ENCODE peak calls at places on chromosomes 13 and 19, in ten cellular contexts. One of them, this sample, is unnamed.
A peak's percentile ranks its signal among the peaks of the same experiment; 100 is the strongest.

GRCh38 chr13:86870388-86870966 is 800.7 kb upstream of the SLITRK5 start:
- DNase-seq in stomach: no peak
- DNase-seq in SK-N-SH: peak; percentile 4
- DNase-seq in HepG2: peak; percentile 3
- DNase-seq in suprapubic skin: no peak
- DNase-seq in K562: no peak
- DNase-seq in esophagus muscularis mucosa: no peak
- DNase-seq in A549: no peak
- DNase-seq in ovary: no peak
- DNase-seq in transverse colon: no peak
- DNase-seq in this sample: no peak

GRCh38 chr13:32850311-32851052 is 165.7 kb upstream of the KL start:
- DNase-seq in stomach: no peak
- DNase-seq in SK-N-SH: no peak
- DNase-seq in HepG2: no peak
- DNase-seq in suprapubic skin: no peak
- DNase-seq in K562: no peak
- DNase-seq in esophagus muscularis mucosa: peak; percentile 77
- DNase-seq in A549: no peak
- DNase-seq in ovary: no peak
- DNase-seq in transverse colon: no peak
- DNase-seq in this sample: no peak

GRCh38 chr13:104389722-104390121 is 1323.5 kb upstream of the SLC10A2 start:
- DNase-seq in stomach: no peak
- DNase-seq in SK-N-SH: no peak
- DNase-seq in HepG2: peak; percentile 5
- DNase-seq in suprapubic skin: no peak
- DNase-seq in K562: no peak
- DNase-seq in esophagus muscularis mucosa: no peak
- DNase-seq in A549: no peak
- DNase-seq in ovary: no peak
- DNase-seq in transverse colon: no peak
- DNase-seq in this sample: no peak

GRCh38 chr13:95784161-95784880 is 107.4 kb downstream of the DNAJC3 start:
- DNase-seq in stomach: no peak
- DNase-seq in SK-N-SH: no peak
- DNase-seq in HepG2: peak; percentile 9
- DNase-seq in suprapubic skin: no peak
- DNase-seq in K562: no peak
- DNase-seq in esophagus muscularis mucosa: no peak
- DNase-seq in A549: peak; percentile 4
- DNase-seq in ovary: no peak
- DNase-seq in transverse colon: no peak
- DNase-seq in this sample: no peak

GRCh38 chr13:48773531-48774275 is 120.0 kb downstream of the CYSLTR2 start:
- DNase-seq in stomach: no peak
- DNase-seq in SK-N-SH: no peak
- DNase-seq in HepG2: no peak
- DNase-seq in suprapubic skin: no peak
- DNase-seq in K562: no peak
- DNase-seq in esophagus muscularis mucosa: peak; percentile 55
- DNase-seq in A549: no peak
- DNase-seq in ovary: no peak
- DNase-seq in transverse colon: no peak
- DNase-seq in this sample: no peak

GRCh38 chr19:1567116-1567847 is 843 bp downstream of the MEX3D start:
- DNase-seq in stomach: peak; percentile 45
- DNase-seq in SK-N-SH: peak; percentile 72
- DNase-seq in HepG2: no peak
- DNase-seq in suprapubic skin: no peak
- DNase-seq in K562: peak; percentile 55
- DNase-seq in esophagus muscularis mucosa: no peak
- DNase-seq in A549: no peak
- DNase-seq in ovary: peak; percentile 49
- DNase-seq in transverse colon: peak; percentile 47
- DNase-seq in this sample: no peak

GRCh38 chr13:41463823-41464602 is 6.7 kb downstream of the RGCC start:
- DNase-seq in stomach: no peak
- DNase-seq in SK-N-SH: no peak
- DNase-seq in HepG2: no peak
- DNase-seq in suprapubic skin: no peak
- DNase-seq in K562: peak; percentile 73
- DNase-seq in esophagus muscularis mucosa: no peak
- DNase-seq in A549: no peak
- DNase-seq in ovary: no peak
- DNase-seq in transverse colon: peak; percentile 20
- DNase-seq in this sample: no peak

GRCh38 chr13:112747256-112747655 is 57.4 kb downstream of the ATP11A start:
- DNase-seq in stomach: no peak
- DNase-seq in SK-N-SH: no peak
- DNase-seq in HepG2: no peak
- DNase-seq in suprapubic skin: no peak
- DNase-seq in K562: no peak
- DNase-seq in esophagus muscularis mucosa: no peak
- DNase-seq in A549: no peak
- DNase-seq in ovary: no peak
- DNase-seq in transverse colon: no peak
- DNase-seq in this sample: no peak

GRCh38 chr19:51185868-51186215 is 39.0 kb upstream of the CD33 start:
- DNase-seq in stomach: no peak
- DNase-seq in SK-N-SH: no peak
- DNase-seq in HepG2: no peak
- DNase-seq in suprapubic skin: no peak
- DNase-seq in K562: no peak
- DNase-seq in esophagus muscularis mucosa: no peak
- DNase-seq in A549: no peak
- DNase-seq in ovary: no peak
- DNase-seq in transverse colon: no peak
- DNase-seq in this sample: no peak

GRCh38 chr19:51185069-51185867 is 39.6 kb upstream of the CD33 start:
- DNase-seq in stomach: no peak
- DNase-seq in SK-N-SH: no peak
- DNase-seq in HepG2: no peak
- DNase-seq in suprapubic skin: no peak
- DNase-seq in K562: no peak
- DNase-seq in esophagus muscularis mucosa: no peak
- DNase-seq in A549: no peak
- DNase-seq in ovary: no peak
- DNase-seq in transverse colon: no peak
- DNase-seq in this sample: no peak

GRCh38 chr19:51187395-51188226 is 37.3 kb upstream of the CD33 start:
- DNase-seq in stomach: no peak
- DNase-seq in SK-N-SH: no peak
- DNase-seq in HepG2: no peak
- DNase-seq in suprapubic skin: no peak
- DNase-seq in K562: peak; percentile 53
- DNase-seq in esophagus muscularis mucosa: no peak
- DNase-seq in A549: no peak
- DNase-seq in ovary: no peak
- DNase-seq in transverse colon: no peak
- DNase-seq in this sample: no peak

GRCh38 chr19:51186323-51186722 is 38.6 kb upstream of the CD33 start:
- DNase-seq in stomach: no peak
- DNase-seq in SK-N-SH: no peak
- DNase-seq in HepG2: no peak
- DNase-seq in suprapubic skin: no peak
- DNase-seq in K562: no peak
- DNase-seq in esophagus muscularis mucosa: no peak
- DNase-seq in A549: no peak
- DNase-seq in ovary: no peak
- DNase-seq in transverse colon: no peak
- DNase-seq in this sample: no peak

DNA sequence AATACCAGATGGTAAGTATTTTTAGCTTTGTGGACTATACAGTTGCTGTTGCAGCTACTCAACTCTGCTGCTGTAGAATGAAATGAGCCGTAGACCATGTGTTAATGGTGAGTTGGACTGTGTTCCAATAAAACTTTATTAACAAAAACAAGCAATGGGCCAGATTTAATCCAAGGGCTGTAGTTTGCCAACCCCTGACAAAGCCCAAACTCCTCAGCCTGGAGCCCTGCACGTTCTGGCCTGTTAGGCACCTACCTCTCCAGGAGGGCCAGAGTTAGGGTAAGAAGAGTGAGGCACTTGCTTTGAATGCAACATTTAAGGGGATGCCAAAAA is 36.7 kb upstream of the CD33 start:
- DNase-seq in stomach: no peak
- DNase-seq in SK-N-SH: no peak
- DNase-seq in HepG2: no peak
- DNase-seq in suprapubic skin: no peak
- DNase-seq in K562: no peak
- DNase-seq in esophagus muscularis mucosa: no peak
- DNase-seq in A549: no peak
- DNase-seq in ovary: no peak
- DNase-seq in transverse colon: no peak
- DNase-seq in this sample: no peak
- TF ChIP-seq EP300 in stomach: no peak
- TF ChIP-seq EP300 in SK-N-SH: no peak
- TF ChIP-seq EP300 in HepG2: no peak
- TF ChIP-seq EP300 in suprapubic skin: no peak
- TF ChIP-seq EP300 in K562: no peak
- TF ChIP-seq EP300 in esophagus muscularis mucosa: no peak
- TF ChIP-seq EP300 in A549: no peak
- TF ChIP-seq EP300 in ovary: no peak
- TF ChIP-seq EP300 in transverse colon: no peak
- TF ChIP-seq EP300 in this sample: no peak

DNA sequence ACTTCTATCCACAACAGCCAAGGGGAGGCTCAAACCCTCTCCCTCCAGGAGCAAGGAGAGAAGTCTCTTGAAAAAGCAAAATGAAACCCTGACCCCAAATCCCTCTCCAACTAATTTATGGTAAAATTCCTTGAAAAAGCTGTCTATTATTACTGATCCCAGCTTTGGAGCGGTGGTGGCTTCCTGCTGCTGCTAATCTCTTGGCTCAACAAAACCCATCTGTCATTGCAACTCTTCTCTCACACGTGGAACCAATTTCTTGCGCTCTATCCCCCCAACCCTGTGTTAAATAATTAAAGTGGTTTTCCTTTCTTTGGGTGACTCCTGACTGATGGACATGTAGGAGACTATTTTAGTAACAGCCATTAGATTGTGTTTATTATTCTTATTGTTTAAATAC is 64.1 kb upstream of the OXGR1 start:
- DNase-seq in stomach: no peak
- DNase-seq in SK-N-SH: no peak
- DNase-seq in HepG2: no peak
- DNase-seq in suprapubic skin: no peak
- DNase-seq in K562: no peak
- DNase-seq in esophagus muscularis mucosa: no peak
- DNase-seq in A549: no peak
- DNase-seq in ovary: no peak
- DNase-seq in transverse colon: no peak
- DNase-seq in this sample: no peak
- H3K4me3 ChIP-seq in stomach: no peak overlapping the region
- H3K4me3 ChIP-seq in SK-N-SH: no peak overlapping the region
- H3K4me3 ChIP-seq in HepG2: no peak overlapping the region
- H3K4me3 ChIP-seq in suprapubic skin: no peak overlapping the region
- H3K4me3 ChIP-seq in K562: no peak overlapping the region
- H3K4me3 ChIP-seq in esophagus muscularis mucosa: no peak overlapping the region
- H3K4me3 ChIP-seq in A549: no peak overlapping the region
- H3K4me3 ChIP-seq in ovary: no peak overlapping the region
- H3K4me3 ChIP-seq in transverse colon: no peak overlapping the region
- H3K4me3 ChIP-seq in this sample: no peak overlapping the region

GRCh38 chr13:109954441-109954840 is 168.1 kb upstream of the IRS2 start:
- DNase-seq in stomach: no peak
- DNase-seq in SK-N-SH: no peak
- DNase-seq in HepG2: no peak
- DNase-seq in suprapubic skin: no peak
- DNase-seq in K562: no peak
- DNase-seq in esophagus muscularis mucosa: peak; percentile 91
- DNase-seq in A549: no peak
- DNase-seq in ovary: no peak
- DNase-seq in transverse colon: no peak
- DNase-seq in this sample: no peak

GRCh38 chr13:109951491-109951890 is 165.1 kb upstream of the IRS2 start:
- DNase-seq in stomach: no peak
- DNase-seq in SK-N-SH: no peak
- DNase-seq in HepG2: no peak
- DNase-seq in suprapubic skin: no peak
- DNase-seq in K562: no peak
- DNase-seq in esophagus muscularis mucosa: no peak
- DNase-seq in A549: no peak
- DNase-seq in ovary: no peak
- DNase-seq in transverse colon: no peak
- DNase-seq in this sample: no peak

GRCh38 chr13:109945206-109945960 is 159.0 kb upstream of the IRS2 start:
- DNase-seq in stomach: no peak
- DNase-seq in SK-N-SH: no peak
- DNase-seq in HepG2: no peak
- DNase-seq in suprapubic skin: no peak
- DNase-seq in K562: no peak
- DNase-seq in esophagus muscularis mucosa: peak; percentile 53
- DNase-seq in A549: no peak
- DNase-seq in ovary: no peak
- DNase-seq in transverse colon: no peak
- DNase-seq in this sample: no peak

DNA sequence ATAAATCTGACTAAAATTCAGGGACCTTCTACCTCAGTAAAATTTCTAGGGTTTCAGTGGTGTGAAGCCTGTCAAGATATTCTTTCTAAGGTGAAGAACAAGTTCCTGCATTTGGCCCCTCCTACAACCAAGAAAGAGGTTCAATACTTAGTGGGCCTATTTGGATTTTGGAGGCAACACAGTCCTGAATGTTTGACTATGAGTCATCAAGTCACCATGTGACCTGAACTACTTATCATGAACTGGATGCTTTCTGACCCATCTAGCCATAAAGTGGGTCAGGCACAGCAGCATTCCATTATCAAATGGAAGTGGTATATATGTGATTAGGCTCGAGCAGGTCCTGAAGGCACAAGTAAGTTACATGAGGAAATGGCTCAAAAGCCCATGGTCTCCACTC is 163.0 kb upstream of the IRS2 start:
- DNase-seq in stomach: no peak
- DNase-seq in SK-N-SH: no peak
- DNase-seq in HepG2: no peak
- DNase-seq in suprapubic skin: no peak
- DNase-seq in K562: no peak
- DNase-seq in esophagus muscularis mucosa: peak; percentile 55
- DNase-seq in A549: no peak
- DNase-seq in ovary: no peak
- DNase-seq in transverse colon: no peak
- DNase-seq in this sample: no peak
- H3K4me1 ChIP-seq in stomach: no peaks in the 10 kb centered on the region
- H3K4me1 ChIP-seq in SK-N-SH: no peaks in the 10 kb centered on the region
- H3K4me1 ChIP-seq in HepG2: no peaks in the 10 kb centered on the region
- H3K4me1 ChIP-seq in suprapubic skin: no peaks in the 10 kb centered on the region
- H3K4me1 ChIP-seq in K562: no peaks in the 10 kb centered on the region
- H3K4me1 ChIP-seq in esophagus muscularis mucosa: no peaks in the 10 kb centered on the region
- H3K4me1 ChIP-seq in A549: no peaks in the 10 kb centered on the region
- H3K4me1 ChIP-seq in ovary: no peaks in the 10 kb centered on the region
- H3K4me1 ChIP-seq in transverse colon: no peaks in the 10 kb centered on the region
- H3K4me1 ChIP-seq in this sample: no peaks in the 10 kb centered on the region

DNA sequence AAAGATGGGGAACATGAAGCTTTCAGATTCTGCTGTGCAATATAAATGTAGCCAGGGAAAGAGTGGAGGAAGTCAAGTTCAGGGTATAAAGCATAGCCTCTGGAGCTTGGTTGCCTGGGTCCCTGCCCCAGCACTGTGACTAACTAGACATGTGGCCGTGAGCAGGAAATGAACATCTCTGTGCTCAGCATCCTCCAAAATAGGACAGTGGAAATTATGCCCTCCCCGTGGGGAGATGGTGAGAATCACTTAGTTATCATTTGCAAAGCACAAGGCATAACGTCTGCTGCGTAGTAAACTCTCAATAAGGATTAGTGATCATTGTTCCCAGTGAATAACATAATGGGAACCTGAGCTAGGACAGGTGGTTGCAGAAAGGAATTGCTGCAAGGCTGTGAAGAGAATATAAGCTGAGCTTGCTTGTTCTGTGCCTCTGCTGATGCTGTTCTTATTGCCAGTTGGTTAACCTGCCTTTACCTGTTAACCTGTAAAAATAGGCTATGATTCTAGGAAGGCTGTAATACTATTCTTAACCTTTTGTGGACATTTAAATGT is 441.0 kb downstream of the COG6 start:
- DNase-seq in stomach: no peak
- DNase-seq in SK-N-SH: no peak
- DNase-seq in HepG2: no peak
- DNase-seq in suprapubic skin: no peak
- DNase-seq in K562: no peak
- DNase-seq in esophagus muscularis mucosa: no peak
- DNase-seq in A549: no peak
- DNase-seq in ovary: no peak
- DNase-seq in transverse colon: no peak
- DNase-seq in this sample: no peak
- TF ChIP-seq EP300 in stomach: no peak
- TF ChIP-seq EP300 in SK-N-SH: no peak
- TF ChIP-seq EP300 in HepG2: no peak
- TF ChIP-seq EP300 in suprapubic skin: no peak
- TF ChIP-seq EP300 in K562: no peak
- TF ChIP-seq EP300 in esophagus muscularis mucosa: no peak
- TF ChIP-seq EP300 in A549: no peak
- TF ChIP-seq EP300 in ovary: no peak
- TF ChIP-seq EP300 in transverse colon: no peak
- TF ChIP-seq EP300 in this sample: no peak